ENCODE peak calls at places on chromosomes 12 and 14, in ten cellular contexts. C, K, O, T, Z, W, F, U, R and V are unnamed samples.

GRCh38 chr12:10190558-10191388 is 11.9 kb downstream of the TMEM52B start:
- DNase-seq in C (peak), K (peak), O (peak), T (peak), Z (peak), W (peak), F (no peak), U (no peak), R (peak), V (peak)

GRCh38 chr14:48568252-48568651 is 892.8 kb upstream of the MDGA2 start:
- DNase-seq in C (no peak), K (no peak), O (no peak), T (no peak), Z (no peak), W (no peak), F (no peak), U (no peak), R (no peak), V (no peak)

GRCh38 chr12:2666846-2667245 is 127.9 kb upstream of the FKBP4 start:
- DNase-seq in C (no peak), K (no peak), O (no peak), T (no peak), Z (no peak), W (no peak), F (no peak), U (no peak), R (no peak), V (no peak)

GRCh38 chr14:38238332-38238731 is 17.6 kb downstream of the CLEC14A start:
- DNase-seq in C (no peak), K (no peak), O (peak), T (peak), Z (no peak), W (peak), F (no peak), U (peak), R (no peak), V (no peak)

GRCh38 chr12:101490286-101490920 is 15.3 kb downstream of the SPIC start:
- DNase-seq in C (peak), K (no peak), O (no peak), T (no peak), Z (peak), W (peak), F (no peak), U (no peak), R (peak), V (no peak)

GRCh38 chr12:24047345-24047744 is 97.9 kb upstream of the SOX5 start:
- DNase-seq in C (no peak), K (no peak), O (no peak), T (no peak), Z (no peak), W (peak), F (no peak), U (no peak), R (no peak), V (no peak)

GRCh38 chr12:57765003-57765697 is 1.7 kb downstream of the CYP27B1 start:
- DNase-seq in C (peak), K (no peak), O (peak), T (peak), Z (peak), W (no peak), F (no peak), U (no peak), R (no peak), V (no peak)

GRCh38 chr12:630656-631632 is 32.3 kb downstream of the NINJ2 start:
- DNase-seq in C (no peak), K (no peak), O (no peak), T (no peak), Z (no peak), W (no peak), F (no peak), U (no peak), R (no peak), V (no peak)

GRCh38 chr14:92922883-92923743 is at the start of gene CHGA:
- DNase-seq in C (peak), K (peak), O (no peak), T (peak), Z (peak), W (peak), F (no peak), U (no peak), R (peak), V (peak)

GRCh38 chr12:106085213-106085612 is 53.5 kb downstream of the NUAK1 start:
- DNase-seq in C (no peak), K (no peak), O (no peak), T (no peak), Z (no peak), W (peak), F (no peak), U (no peak), R (no peak), V (no peak)

GRCh38 chr12:2826721-2827515 is 7.9 kb downstream of the NRIP2 start:
- DNase-seq in C (no peak), K (no peak), O (no peak), T (no peak), Z (no peak), W (no peak), F (no peak), U (no peak), R (no peak), V (no peak)

GRCh38 chr12:102197789-102198188 is at the start of gene PMCH:
- DNase-seq in C (no peak), K (peak), O (peak), T (peak), Z (no peak), W (peak), F (no peak), U (peak), R (no peak), V (no peak)

GRCh38 chr12:62466018-62466595 is 519 bp upstream of the MON2 start:
- DNase-seq in C (peak), K (peak), O (peak), T (peak), Z (peak), W (peak), F (no peak), U (no peak), R (peak), V (no peak)

GRCh38 chr12:76927170-76927784 is 48.5 kb upstream of the CSRP2 start:
- DNase-seq in C (peak), K (peak), O (peak), T (no peak), Z (peak), W (peak), F (no peak), U (no peak), R (peak), V (no peak)

GRCh38 chr12:49863946-49864816 is 21.3 kb upstream of the BCDIN3D start:
- DNase-seq in C (no peak), K (no peak), O (no peak), T (no peak), Z (no peak), W (no peak), F (no peak), U (no peak), R (no peak), V (no peak)

GRCh38 chr12:22287776-22288621 is 46.5 kb downstream of the ST8SIA1 start:
- DNase-seq in C (no peak), K (peak), O (no peak), T (no peak), Z (no peak), W (no peak), F (no peak), U (no peak), R (no peak), V (no peak)

GRCh38 chr14:89245802-89246201 is 171.2 kb downstream of the FOXN3 start:
- DNase-seq in C (no peak), K (no peak), O (no peak), T (no peak), Z (no peak), W (no peak), F (no peak), U (no peak), R (no peak), V (no peak)

GRCh38 chr12:68469136-68469535 is 137.0 kb upstream of the MDM1 start:
- DNase-seq in C (no peak), K (no peak), O (no peak), T (no peak), Z (no peak), W (no peak), F (no peak), U (no peak), R (no peak), V (no peak)

GRCh38 chr12:26298785-26299621 is 103.6 kb downstream of the SSPN start:
- DNase-seq in C (no peak), K (peak), O (peak), T (peak), Z (peak), W (peak), F (no peak), U (no peak), R (peak), V (no peak)

GRCh38 chr12:55619352-55620138 is 17.1 kb upstream of the OR10P1 start:
- DNase-seq in C (peak), K (peak), O (peak), T (peak), Z (peak), W (peak), F (peak), U (peak), R (peak), V (peak)

GRCh38 chr12:27456618-27457017 is 10.1 kb downstream of the SMCO2 start:
- DNase-seq in C (no peak), K (no peak), O (no peak), T (no peak), Z (no peak), W (no peak), F (no peak), U (no peak), R (no peak), V (no peak)

GRCh38 chr14:92511472-92512247 is 1.9 kb upstream of the RIN3 start:
- DNase-seq in C (no peak), K (peak), O (peak), T (peak), Z (no peak), W (peak), F (peak), U (peak), R (no peak), V (no peak)

GRCh38 chr14:30790827-30791226 is 83.5 kb upstream of the COCH start:
- DNase-seq in C (no peak), K (no peak), O (no peak), T (no peak), Z (no peak), W (no peak), F (no peak), U (no peak), R (no peak), V (no peak)

GRCh38 chr14:54722791-54723432 is 156.0 kb downstream of the SAMD4A start:
- DNase-seq in C (no peak), K (peak), O (no peak), T (no peak), Z (peak), W (peak), F (no peak), U (no peak), R (peak), V (no peak)

GRCh38 chr14:64465856-64466554 is 706 bp downstream of the AKAP5 start:
- DNase-seq in C (peak), K (peak), O (peak), T (peak), Z (peak), W (peak), F (peak), U (peak), R (no peak), V (no peak)

GRCh38 chr12:510071-510825 is 50.5 kb downstream of the B4GALNT3 start:
- DNase-seq in C (no peak), K (no peak), O (no peak), T (no peak), Z (no peak), W (no peak), F (no peak), U (no peak), R (no peak), V (no peak)

GRCh38 chr12:2284857-2285256 is 232.1 kb downstream of the CACNA1C start:
- DNase-seq in C (peak), K (peak), O (peak), T (peak), Z (peak), W (peak), F (no peak), U (no peak), R (peak), V (peak)

DNA sequence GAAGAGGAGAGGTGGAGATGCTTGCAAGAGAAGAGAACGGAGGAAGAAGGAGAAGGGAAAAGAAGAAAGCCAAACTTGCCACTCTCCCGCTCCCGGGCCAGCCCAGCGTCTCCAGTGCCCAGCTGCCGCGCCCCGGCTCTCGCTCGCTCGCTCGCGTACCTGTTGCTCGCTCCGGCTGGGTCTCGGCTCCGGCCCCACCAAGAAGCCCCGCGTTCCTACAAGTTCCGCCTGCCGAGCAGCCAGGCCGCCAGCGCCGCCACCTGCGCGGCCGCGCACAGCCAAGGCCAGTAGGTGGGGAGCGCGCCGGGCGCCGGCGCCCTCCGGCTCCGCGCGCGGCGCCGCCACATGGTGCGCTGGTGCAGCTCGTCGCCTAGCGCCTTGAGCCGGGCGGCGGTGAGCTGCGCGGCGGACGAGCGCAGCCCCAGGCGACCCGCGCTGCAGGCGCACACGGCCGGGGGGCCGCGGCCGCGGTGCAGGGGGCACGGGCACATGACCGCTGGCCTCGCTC is 370 bp downstream of the HRK start:
- DNase-seq in C (peak), K (peak), O (no peak), T (peak), Z (peak), W (peak), F (no peak), U (no peak), R (peak), V (peak)
- TF ChIP-seq CTCF in C (no peak), K (no peak), O (no peak), T (no peak), Z (no peak), W (no peak), F (no peak), U (no peak), R (peak), V (peak)

DNA sequence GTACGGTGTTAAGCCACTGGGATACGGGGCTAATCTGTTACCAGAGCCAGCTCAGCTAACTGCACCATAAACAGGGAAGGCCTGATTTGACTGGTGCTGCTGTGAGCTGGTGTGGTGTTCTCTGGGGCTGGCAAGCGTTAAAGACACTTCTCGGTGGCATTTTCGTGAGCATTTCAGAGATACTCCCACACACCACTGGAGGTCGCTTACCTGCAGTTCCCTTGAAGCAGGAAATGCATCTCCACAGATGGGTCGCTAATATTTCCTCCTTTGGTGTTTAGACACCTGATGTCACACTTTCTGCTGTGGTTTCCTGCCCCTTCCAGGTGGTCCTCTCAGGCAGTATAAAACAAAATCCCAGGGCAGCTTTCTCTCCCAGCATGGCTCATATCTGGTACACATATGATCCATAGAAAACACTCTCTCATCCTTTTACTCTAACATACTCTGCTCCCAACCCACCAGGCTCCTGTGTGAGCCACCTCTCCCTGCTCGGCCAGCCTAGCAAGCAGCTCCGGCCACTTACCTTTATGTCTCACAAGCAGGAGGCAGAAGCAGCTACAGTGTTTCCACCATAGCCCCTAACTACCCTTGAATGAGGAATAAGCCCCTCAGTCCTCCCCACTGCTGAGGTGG is 129.9 kb upstream of the GRIN2B start:
- DNase-seq in C (peak), K (no peak), O (no peak), T (no peak), Z (peak), W (no peak), F (no peak), U (no peak), R (peak), V (no peak)
- TF ChIP-seq CTCF in C (peak), K (no peak), O (no peak), T (no peak), Z (no peak), W (no peak), F (no peak), U (no peak), R (peak), V (peak)

DNA sequence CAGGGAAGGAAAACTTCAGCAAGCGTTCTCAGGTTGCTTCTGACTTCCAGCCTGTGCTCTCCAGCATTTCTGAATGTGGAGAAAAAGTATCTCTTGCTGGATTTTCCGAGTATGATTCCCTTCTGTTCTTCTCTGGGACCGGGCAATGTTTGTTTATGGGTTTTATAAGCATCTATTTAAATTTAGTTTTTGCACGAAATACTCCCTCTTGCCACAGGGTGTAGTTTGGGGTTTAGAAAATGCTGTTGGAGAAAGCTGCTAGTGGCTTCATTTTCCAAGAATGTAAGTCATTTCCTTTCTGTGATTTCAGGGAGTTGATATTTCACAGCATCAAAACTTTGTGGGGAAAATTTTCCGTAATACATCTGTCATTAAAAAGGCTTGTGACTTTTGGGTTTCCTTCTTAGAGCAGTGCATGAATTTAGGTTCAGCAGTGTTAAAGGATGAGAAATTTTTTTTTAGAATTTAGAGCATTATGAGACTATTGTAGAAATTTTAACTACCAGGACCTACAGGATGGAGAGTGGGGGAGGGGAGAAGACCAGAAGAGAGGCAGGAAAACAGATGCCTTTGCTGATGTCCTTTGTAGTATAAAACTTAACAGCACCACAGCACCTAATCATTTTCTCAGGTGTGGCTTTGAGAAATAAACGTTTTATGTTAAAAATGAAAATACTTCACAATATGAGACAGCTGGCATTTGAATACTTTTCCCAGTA is 1.5 kb downstream of the FRMD6 start:
- DNase-seq in C (peak), K (peak), O (peak), T (peak), Z (peak), W (peak), F (no peak), U (no peak), R (peak), V (no peak)
- TF ChIP-seq CTCF in C (peak), K (peak), O (peak), T (peak), Z (peak), W (peak), F (no peak), U (peak), R (peak), V (peak)

DNA sequence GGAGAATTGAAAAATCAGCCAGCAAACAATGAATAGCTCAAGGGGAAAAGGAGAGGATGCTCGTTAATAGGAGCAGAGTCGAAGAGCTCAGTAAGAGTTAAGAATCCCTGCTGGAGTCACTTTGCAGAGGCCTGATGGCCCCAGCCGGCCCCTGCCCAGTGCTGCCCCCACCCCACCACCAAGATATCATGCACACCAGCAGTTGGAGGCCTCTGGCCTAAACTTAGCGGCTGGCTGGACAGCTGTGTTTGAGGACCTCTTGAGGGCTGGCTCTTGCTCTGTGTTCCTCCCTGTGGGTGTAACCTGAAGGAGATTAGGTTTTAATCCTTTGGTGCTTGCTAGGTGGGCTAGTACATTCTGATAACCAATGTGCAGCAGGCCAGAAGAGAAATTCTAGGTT is 142.0 kb downstream of the PLXNC1 start:
- DNase-seq in C (no peak), K (no peak), O (peak), T (no peak), Z (peak), W (no peak), F (no peak), U (no peak), R (no peak), V (no peak)
- TF ChIP-seq CTCF in C (no peak), K (no peak), O (peak), T (no peak), Z (no peak), W (no peak), F (no peak), U (no peak), R (no peak), V (no peak)

DNA sequence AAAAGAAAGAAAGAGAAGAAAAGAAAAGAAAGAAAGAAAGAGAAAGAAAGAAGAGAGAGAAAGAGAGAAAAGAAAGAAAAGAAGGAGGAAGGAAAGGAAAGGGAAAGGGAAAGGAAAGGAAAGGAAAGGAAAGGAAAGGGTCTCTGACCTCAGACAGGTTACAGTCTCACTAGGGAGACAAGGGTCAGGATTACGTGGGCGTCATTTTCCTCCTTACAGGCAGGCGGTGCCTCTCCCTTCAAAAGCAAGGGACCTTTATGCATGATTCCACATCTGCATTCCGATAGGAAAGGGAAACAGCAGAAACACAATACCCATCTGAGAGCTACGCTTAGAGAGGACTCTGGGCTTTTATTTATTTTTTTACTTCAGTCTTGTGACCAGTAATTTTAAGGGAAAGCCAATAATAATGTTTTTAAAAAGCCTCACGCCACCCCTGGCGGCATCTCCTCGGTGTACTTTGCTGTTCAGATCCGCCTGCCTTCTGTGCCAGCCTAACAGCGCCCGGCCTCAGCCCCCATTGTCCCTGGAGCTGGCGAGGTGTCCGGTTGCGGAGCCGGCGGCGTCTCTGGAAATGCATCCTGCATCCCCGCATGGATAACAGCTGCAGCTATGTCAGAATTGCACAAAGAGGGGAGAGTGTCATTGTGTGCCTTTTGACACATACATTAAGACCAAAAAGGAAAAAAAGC is 882 bp upstream of the HIP1R start:
- DNase-seq in C (peak), K (peak), O (peak), T (no peak), Z (peak), W (peak), F (no peak), U (no peak), R (no peak), V (peak)
- TF ChIP-seq CTCF in C (no peak), K (peak), O (peak), T (no peak), Z (no peak), W (peak), F (no peak), U (peak), R (peak), V (peak)

GRCh38 chr12:123388948-123389559 is 5.1 kb downstream of the KMT5A start:
- DNase-seq in C (no peak), K (no peak), O (no peak), T (no peak), Z (no peak), W (no peak), F (no peak), U (no peak), R (no peak), V (peak)

GRCh38 chr12:123389560-123390351 is 5.8 kb downstream of the KMT5A start:
- DNase-seq in C (peak), K (peak), O (peak), T (peak), Z (peak), W (peak), F (no peak), U (no peak), R (peak), V (peak)

GRCh38 chr12:123390415-123391093 is 6.6 kb downstream of the KMT5A start:
- DNase-seq in C (peak), K (no peak), O (peak), T (no peak), Z (no peak), W (no peak), F (no peak), U (no peak), R (no peak), V (no peak)

GRCh38 chr12:123387508-123388217 is 3.7 kb downstream of the KMT5A start:
- DNase-seq in C (no peak), K (no peak), O (no peak), T (no peak), Z (peak), W (no peak), F (no peak), U (no peak), R (peak), V (no peak)

GRCh38 chr12:123388218-123388947 is 4.5 kb downstream of the KMT5A start:
- DNase-seq in C (peak), K (peak), O (peak), T (peak), Z (peak), W (peak), F (no peak), U (no peak), R (peak), V (peak)
- TF ChIP-seq CTCF in C (no peak), K (no peak), O (no peak), T (no peak), Z (no peak), W (no peak), F (no peak), U (no peak), R (no peak), V (no peak)